ENCODE peak calls at places on chromosomes 1 and 21, in five cellular contexts. One of them, this sample, is unnamed.

GRCh38 chr1:54069792-54070548 is 16.6 kb downstream of the TCEANC2 start:
- DNase-seq in Right ventricle myocardium inferior: no peak
- DNase-seq in Peyer's patch: no peak
- DNase-seq in LoVo: peak; percentile 69
- DNase-seq in fibroblast of pulmonary artery: peak; percentile 71
- DNase-seq in this sample: peak; percentile 6

GRCh38 chr1:51627672-51628071 is 10.8 kb downstream of the OSBPL9 start:
- DNase-seq in Right ventricle myocardium inferior: no peak
- DNase-seq in Peyer's patch: no peak
- DNase-seq in LoVo: no peak
- DNase-seq in fibroblast of pulmonary artery: peak; percentile 78
- DNase-seq in this sample: peak; percentile 21

GRCh38 chr21:36560933-36561575 is 81.1 kb upstream of the CLDN14 start:
- DNase-seq in Right ventricle myocardium inferior: no peak
- DNase-seq in Peyer's patch: no peak
- DNase-seq in LoVo: no peak
- DNase-seq in fibroblast of pulmonary artery: no peak
- DNase-seq in this sample: no peak

GRCh38 chr1:156126043-156126700 is 11.7 kb downstream of the LMNA start:
- DNase-seq in Right ventricle myocardium inferior: peak; percentile 96
- DNase-seq in Peyer's patch: no peak
- DNase-seq in LoVo: peak; percentile 95
- DNase-seq in fibroblast of pulmonary artery: peak; percentile 97
- DNase-seq in this sample: peak; percentile 99

GRCh38 chr1:86970938-86971337 is 56.5 kb downstream of the HS2ST1 start:
- DNase-seq in Right ventricle myocardium inferior: no peak
- DNase-seq in Peyer's patch: no peak
- DNase-seq in LoVo: no peak
- DNase-seq in fibroblast of pulmonary artery: no peak
- DNase-seq in this sample: no peak

GRCh38 chr1:23904748-23905357 is 8.3 kb downstream of the CNR2 start:
- DNase-seq in Right ventricle myocardium inferior: no peak
- DNase-seq in Peyer's patch: no peak
- DNase-seq in LoVo: peak; percentile 17
- DNase-seq in fibroblast of pulmonary artery: no peak
- DNase-seq in this sample: no peak

GRCh38 chr1:69700770-69701169 is 133.0 kb downstream of the LRRC7 start:
- DNase-seq in Right ventricle myocardium inferior: no peak
- DNase-seq in Peyer's patch: no peak
- DNase-seq in LoVo: no peak
- DNase-seq in fibroblast of pulmonary artery: peak; percentile 34
- DNase-seq in this sample: peak; percentile 17

GRCh38 chr1:1614204-1614953 is 921 bp upstream of the MIB2 start:
- DNase-seq in Right ventricle myocardium inferior: peak; percentile 63
- DNase-seq in Peyer's patch: peak; percentile 48
- DNase-seq in LoVo: peak; percentile 8
- DNase-seq in fibroblast of pulmonary artery: peak; percentile 94
- DNase-seq in this sample: peak; percentile 75

GRCh38 chr1:152752225-152752624 is 5.6 kb upstream of the KPRP start:
- DNase-seq in Right ventricle myocardium inferior: no peak
- DNase-seq in Peyer's patch: no peak
- DNase-seq in LoVo: no peak
- DNase-seq in fibroblast of pulmonary artery: peak; percentile 0
- DNase-seq in this sample: peak; percentile 18

GRCh38 chr1:32500387-32501209 is 35.7 kb downstream of the ZBTB8B start:
- DNase-seq in Right ventricle myocardium inferior: peak; percentile 91
- DNase-seq in Peyer's patch: no peak
- DNase-seq in LoVo: peak; percentile 68
- DNase-seq in fibroblast of pulmonary artery: peak; percentile 59
- DNase-seq in this sample: peak; percentile 46

GRCh38 chr1:247468746-247469145 is 10.8 kb upstream of the OR2B11 start:
- DNase-seq in Right ventricle myocardium inferior: no peak
- DNase-seq in Peyer's patch: no peak
- DNase-seq in LoVo: no peak
- DNase-seq in fibroblast of pulmonary artery: no peak
- DNase-seq in this sample: no peak

GRCh38 chr1:22754106-22754768 is 43.6 kb downstream of the EPHB2 start:
- DNase-seq in Right ventricle myocardium inferior: peak; percentile 41
- DNase-seq in Peyer's patch: no peak
- DNase-seq in LoVo: no peak
- DNase-seq in fibroblast of pulmonary artery: peak; percentile 21
- DNase-seq in this sample: no peak

GRCh38 chr1:179303173-179303572 is 9.6 kb downstream of the SOAT1 start:
- DNase-seq in Right ventricle myocardium inferior: no peak
- DNase-seq in Peyer's patch: no peak
- DNase-seq in LoVo: no peak
- DNase-seq in fibroblast of pulmonary artery: no peak
- DNase-seq in this sample: no peak

GRCh38 chr1:45014403-45015028 is 2.5 kb downstream of the UROD start:
- DNase-seq in Right ventricle myocardium inferior: no peak
- DNase-seq in Peyer's patch: peak; percentile 88
- DNase-seq in LoVo: peak; percentile 64
- DNase-seq in fibroblast of pulmonary artery: peak; percentile 93
- DNase-seq in this sample: peak; percentile 35